ENCODE peak calls at places on chromosomes 3 and 15, in seven cellular contexts. Z, S, Q, K, P, L and Y are unnamed samples.

GRCh38 chr15:101293122-101293521 is 1.9 kb downstream of the SNRPA1 start:
- DNase-seq in Z (no peak), S (no peak), Q (no peak), K (no peak), P (no peak), L (no peak), Y (no peak)

GRCh38 chr15:64521726-64522164 is 61.4 kb downstream of the ZNF609 start:
- DNase-seq in Z (peak; percentile 59), S (no peak), Q (no peak), K (no peak), P (peak; percentile 96), L (no peak), Y (no peak)

GRCh38 chr3:1092771-1093170 is at the start of gene CNTN6:
- DNase-seq in Z (peak; percentile 6), S (no peak), Q (no peak), K (no peak), P (peak; percentile 54), L (no peak), Y (no peak)

GRCh38 chr15:27057904-27058645 is 87.1 kb downstream of the GABRG3 start:
- DNase-seq in Z (no peak), S (no peak), Q (no peak), K (no peak), P (no peak), L (no peak), Y (no peak)

GRCh38 chr3:40847571-40847992 is 322.8 kb downstream of the ZNF621 start:
- DNase-seq in Z (no peak), S (no peak), Q (no peak), K (no peak), P (no peak), L (no peak), Y (no peak)

GRCh38 chr3:147538034-147538433 is 128.9 kb downstream of the ZIC1 start:
- DNase-seq in Z (no peak), S (no peak), Q (no peak), K (no peak), P (no peak), L (no peak), Y (no peak)

GRCh38 chr15:89167267-89168176 is 53.9 kb downstream of the RLBP1 start:
- DNase-seq in Z (no peak), S (no peak), Q (peak; percentile 42), K (no peak), P (peak; percentile 55), L (no peak), Y (no peak)

GRCh38 chr3:187942658-187943241 is 197.5 kb upstream of the BCL6 start:
- DNase-seq in Z (no peak), S (no peak), Q (no peak), K (no peak), P (no peak), L (no peak), Y (no peak)

GRCh38 chr3:64093825-64094712 is 70.8 kb upstream of the PSMD6 start:
- DNase-seq in Z (no peak), S (no peak), Q (no peak), K (no peak), P (no peak), L (no peak), Y (no peak)

GRCh38 chr3:132347095-132347494 is 29.9 kb downstream of the ACP3 start:
- DNase-seq in Z (no peak), S (no peak), Q (no peak), K (no peak), P (peak; percentile 5), L (no peak), Y (no peak)

GRCh38 chr3:15081960-15082664 is 16.8 kb downstream of the RBSN start:
- DNase-seq in Z (no peak), S (no peak), Q (no peak), K (no peak), P (no peak), L (no peak), Y (no peak)

GRCh38 chr3:63582943-63583500 is 69.5 kb upstream of the SNTN start:
- DNase-seq in Z (no peak), S (no peak), Q (no peak), K (no peak), P (no peak), L (no peak), Y (no peak)

GRCh38 chr15:39746176-39746575 is 36.5 kb downstream of the FSIP1 start:
- DNase-seq in Z (no peak), S (no peak), Q (no peak), K (no peak), P (no peak), L (no peak), Y (no peak)

GRCh38 chr3:189833996-189834395 is 202.8 kb downstream of the TP63 start:
- DNase-seq in Z (no peak), S (no peak), Q (no peak), K (no peak), P (peak; percentile 87), L (no peak), Y (peak; percentile 4)

GRCh38 chr3:133895208-133896001 is at the start of gene RAB6B:
- DNase-seq in Z (peak; percentile 67), S (no peak), Q (peak; percentile 74), K (peak; percentile 13), P (peak; percentile 70), L (no peak), Y (no peak)

GRCh38 chr3:60673123-60673522 is 578.1 kb downstream of the FHIT start:
- DNase-seq in Z (no peak), S (no peak), Q (no peak), K (no peak), P (no peak), L (no peak), Y (no peak)

GRCh38 chr3:128322030-128323022 is 144.4 kb downstream of the DNAJB8 start:
- DNase-seq in Z (no peak), S (peak; percentile 36), Q (peak; percentile 32), K (no peak), P (peak; percentile 61), L (peak; percentile 33), Y (no peak)

GRCh38 chr3:125300416-125300815 is 74.7 kb downstream of the ZNF148 start:
- DNase-seq in Z (no peak), S (no peak), Q (no peak), K (no peak), P (no peak), L (no peak), Y (no peak)

GRCh38 chr3:141881702-141882101 is 5.3 kb downstream of the ATP1B3 start:
- DNase-seq in Z (no peak), S (no peak), Q (no peak), K (no peak), P (peak; percentile 72), L (no peak), Y (no peak)

GRCh38 chr15:82231233-82231632 is 31.3 kb downstream of the EFL1 start:
- DNase-seq in Z (no peak), S (no peak), Q (no peak), K (no peak), P (no peak), L (no peak), Y (no peak)

GRCh38 chr3:12954891-12955650 is 113.7 kb upstream of the RPL32 start:
- DNase-seq in Z (peak; percentile 59), S (no peak), Q (no peak), K (no peak), P (peak; percentile 84), L (no peak), Y (no peak)

GRCh38 chr3:196666001-196666867 is 26.7 kb downstream of the NRROS start:
- DNase-seq in Z (no peak), S (no peak), Q (no peak), K (peak; percentile 34), P (peak; percentile 95), L (no peak), Y (no peak)

GRCh38 chr15:94844533-94845390 is 613.4 kb downstream of the MCTP2 start:
- DNase-seq in Z (no peak), S (no peak), Q (no peak), K (no peak), P (peak; percentile 58), L (no peak), Y (no peak)

GRCh38 chr3:106342386-106342785 is 473.6 kb upstream of the CBLB start:
- DNase-seq in Z (no peak), S (no peak), Q (no peak), K (no peak), P (peak; percentile 13), L (no peak), Y (no peak)

GRCh38 chr3:188003188-188004171 is 150.5 kb upstream of the LPP start:
- DNase-seq in Z (no peak), S (no peak), Q (no peak), K (no peak), P (peak; percentile 81), L (no peak), Y (no peak)

GRCh38 chr15:50192926-50193595 is 11.1 kb downstream of the SLC27A2 start:
- DNase-seq in Z (no peak), S (no peak), Q (no peak), K (no peak), P (peak; percentile 14), L (no peak), Y (no peak)

GRCh38 chr3:25021816-25022215 is 406.2 kb upstream of the RARB start:
- DNase-seq in Z (no peak), S (no peak), Q (no peak), K (no peak), P (peak; percentile 36), L (no peak), Y (no peak)

GRCh38 chr3:136667081-136667480 is 85.1 kb downstream of the STAG1 start:
- DNase-seq in Z (no peak), S (no peak), Q (no peak), K (no peak), P (no peak), L (no peak), Y (no peak)

GRCh38 chr3:16536344-16536663 is 22.8 kb upstream of the RFTN1 start:
- DNase-seq in Z (no peak), S (no peak), Q (no peak), K (no peak), P (no peak), L (no peak), Y (no peak)

GRCh38 chr15:49044761-49045571 is 1.3 kb downstream of the SECISBP2L start:
- DNase-seq in Z (no peak), S (no peak), Q (peak; percentile 12), K (no peak), P (no peak), L (no peak), Y (no peak)

GRCh38 chr15:52112203-52112750 is 298 bp downstream of the BCL2L10 start:
- DNase-seq in Z (no peak), S (no peak), Q (peak; percentile 79), K (no peak), P (peak; percentile 82), L (no peak), Y (no peak)

GRCh38 chr15:80487884-80488283 is 83.7 kb downstream of the ARNT2 start:
- DNase-seq in Z (no peak), S (no peak), Q (no peak), K (no peak), P (no peak), L (no peak), Y (no peak)

GRCh38 chr3:196650740-196651311 is 11.3 kb downstream of the NRROS start:
- DNase-seq in Z (no peak), S (no peak), Q (no peak), K (no peak), P (peak; percentile 31), L (no peak), Y (no peak)

GRCh38 chr3:72461787-72462186 is 386.5 kb downstream of the SHQ1 start:
- DNase-seq in Z (no peak), S (no peak), Q (no peak), K (no peak), P (no peak), L (no peak), Y (no peak)

GRCh38 chr15:29784413-29784812 is 37.9 kb downstream of the TJP1 start:
- DNase-seq in Z (no peak), S (no peak), Q (no peak), K (no peak), P (no peak), L (no peak), Y (no peak)

GRCh38 chr3:184003187-184003967 is 14.3 kb downstream of the ABCC5 start:
- DNase-seq in Z (no peak), S (no peak), Q (no peak), K (no peak), P (no peak), L (no peak), Y (no peak)

GRCh38 chr3:47705391-47705790 is 76.3 kb downstream of the SMARCC1 start:
- DNase-seq in Z (no peak), S (no peak), Q (no peak), K (no peak), P (no peak), L (no peak), Y (no peak)

GRCh38 chr15:100437261-100437660 is 91.5 kb downstream of the CERS3 start:
- DNase-seq in Z (no peak), S (no peak), Q (no peak), K (no peak), P (no peak), L (no peak), Y (no peak)